ENCODE peak calls at places on chromosomes 12 and 14, in four cellular contexts. K, A, I and L are unnamed samples.

GRCh38 chr14:70926187-70926830 is 19.1 kb downstream of the PCNX1 start:
- DNase-seq in K (no peak), A (no peak), I (no peak), L (no peak)

GRCh38 chr12:25187781-25188180 is 7.2 kb downstream of the DNAI7 start:
- DNase-seq in K (no peak), A (no peak), I (no peak), L (no peak)

GRCh38 chr12:1443421-1444141 is 150.8 kb downstream of the FBXL14 start:
- DNase-seq in K (no peak), A (no peak), I (no peak), L (no peak)

GRCh38 chr14:60349663-60350365 is 100.8 kb downstream of the PPM1A start:
- DNase-seq in K (no peak), A (no peak), I (no peak), L (peak)

GRCh38 chr12:26940820-26941219 is 2.5 kb downstream of the FGFR1OP2 start:
- DNase-seq in K (no peak), A (no peak), I (no peak), L (no peak)

GRCh38 chr12:71865166-71865713 is 25.7 kb downstream of the TBC1D15 start:
- DNase-seq in K (no peak), A (no peak), I (no peak), L (no peak)

GRCh38 chr12:65597527-65597926 is 226.8 kb upstream of the HMGA2 start:
- DNase-seq in K (no peak), A (no peak), I (no peak), L (no peak)

GRCh38 chr12:70691018-70691672 is 53.9 kb upstream of the PTPRB start:
- DNase-seq in K (no peak), A (no peak), I (no peak), L (no peak)

GRCh38 chr14:23153891-23154796 is 29.3 kb downstream of the SLC7A8 start:
- DNase-seq in K (peak), A (peak), I (no peak), L (peak)

GRCh38 chr12:124732275-124733075 is 131.2 kb downstream of the SCARB1 start:
- DNase-seq in K (no peak), A (no peak), I (no peak), L (no peak)

GRCh38 chr14:22978873-22979671 is 3.3 kb downstream of the AJUBA start:
- DNase-seq in K (no peak), A (no peak), I (no peak), L (no peak)

GRCh38 chr14:93915800-93916199 is 11.3 kb upstream of the FAM181A start:
- DNase-seq in K (no peak), A (no peak), I (no peak), L (no peak)

GRCh38 chr14:35858521-35859209 is 32.5 kb downstream of the BRMS1L start:
- DNase-seq in K (no peak), A (no peak), I (no peak), L (no peak)

GRCh38 chr14:68514611-68515194 is 278.2 kb downstream of the ZFP36L1 start:
- DNase-seq in K (no peak), A (no peak), I (no peak), L (no peak)

GRCh38 chr12:94289551-94290312 is 141.4 kb downstream of the PLXNC1 start:
- DNase-seq in K (no peak), A (no peak), I (no peak), L (no peak)

GRCh38 chr12:25253371-25254068 is 2.8 kb upstream of the KRAS start:
- DNase-seq in K (no peak), A (no peak), I (no peak), L (no peak)

GRCh38 chr12:10717410-10717809 is 5.7 kb downstream of the YBX3 start:
- DNase-seq in K (no peak), A (no peak), I (no peak), L (no peak)

GRCh38 chr14:81834308-81834707 is 300.7 kb upstream of the SEL1L start:
- DNase-seq in K (no peak), A (no peak), I (no peak), L (no peak)

GRCh38 chr12:100716949-100717732 is 77.4 kb upstream of the ANO4 start:
- DNase-seq in K (peak), A (no peak), I (no peak), L (no peak)

GRCh38 chr14:104318558-104319488 is 180.4 kb downstream of the KIF26A start:
- DNase-seq in K (peak), A (no peak), I (peak), L (no peak)

GRCh38 chr12:57744194-57744776 is 554 bp upstream of the TSPAN31 start:
- DNase-seq in K (no peak), A (peak), I (peak), L (peak)

GRCh38 chr12:55726911-55727310 is 1.9 kb downstream of the CD63 start:
- DNase-seq in K (no peak), A (no peak), I (no peak), L (no peak)

GRCh38 chr12:2756756-2757155 is 38.0 kb upstream of the FKBP4 start:
- DNase-seq in K (no peak), A (no peak), I (no peak), L (no peak)
- TF ChIP-seq CTCF in K (no peak), A (no peak), I (no peak), L (no peak)

GRCh38 chr12:111202237-111202592 is 166.7 kb downstream of the PHETA1 start:
- DNase-seq in K (no peak), A (no peak), I (no peak), L (no peak)

GRCh38 chr12:111201495-111202236 is 167.2 kb downstream of the PHETA1 start:
- DNase-seq in K (no peak), A (no peak), I (no peak), L (no peak)

GRCh38 chr12:111197545-111197944 is 171.3 kb downstream of the PHETA1 start:
- DNase-seq in K (no peak), A (no peak), I (no peak), L (no peak)

GRCh38 chr12:111203969-111204368 is 164.9 kb downstream of the PHETA1 start:
- DNase-seq in K (no peak), A (no peak), I (no peak), L (no peak)

DNA sequence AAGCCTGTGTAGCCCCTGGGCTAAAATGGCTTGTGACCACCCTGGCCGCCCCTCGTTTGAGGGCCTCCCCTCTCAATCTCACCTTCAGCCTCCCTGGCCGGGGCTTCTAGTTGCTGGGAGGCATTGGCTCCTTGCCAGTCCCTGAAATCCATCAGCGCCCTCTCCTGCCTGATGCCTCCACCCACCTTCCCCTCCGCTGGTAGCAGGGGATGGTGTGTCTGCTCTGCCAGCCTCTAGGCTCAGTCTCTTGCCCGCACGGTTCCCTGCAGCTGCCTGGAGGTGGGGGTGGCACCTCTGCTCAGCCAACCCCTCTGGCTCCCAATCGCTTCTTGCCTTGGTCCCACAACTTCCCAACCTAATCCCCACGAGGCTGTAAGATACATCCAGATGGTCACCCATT is 167.9 kb downstream of the PHETA1 start:
- DNase-seq in K (peak), A (no peak), I (no peak), L (no peak)
- TF ChIP-seq CTCF in K (no peak), A (no peak), I (no peak), L (no peak)

GRCh38 chr12:109713187-109713984 is at the start of gene FAM222A:
- DNase-seq in K (peak), A (peak), I (peak), L (peak)
- TF ChIP-seq CTCF in K (no peak), A (no peak), I (no peak), L (peak)

GRCh38 chr12:120843472-120843871 is 60.7 kb downstream of the SPPL3 start:
- DNase-seq in K (no peak), A (no peak), I (no peak), L (no peak)
- TF ChIP-seq CTCF in K (no peak), A (no peak), I (no peak), L (no peak)

GRCh38 chr14:73058224-73058922 is at the start of gene RBM25:
- DNase-seq in K (peak), A (peak), I (peak), L (peak)
- TF ChIP-seq CTCF in K (no peak), A (no peak), I (no peak), L (no peak)

DNA sequence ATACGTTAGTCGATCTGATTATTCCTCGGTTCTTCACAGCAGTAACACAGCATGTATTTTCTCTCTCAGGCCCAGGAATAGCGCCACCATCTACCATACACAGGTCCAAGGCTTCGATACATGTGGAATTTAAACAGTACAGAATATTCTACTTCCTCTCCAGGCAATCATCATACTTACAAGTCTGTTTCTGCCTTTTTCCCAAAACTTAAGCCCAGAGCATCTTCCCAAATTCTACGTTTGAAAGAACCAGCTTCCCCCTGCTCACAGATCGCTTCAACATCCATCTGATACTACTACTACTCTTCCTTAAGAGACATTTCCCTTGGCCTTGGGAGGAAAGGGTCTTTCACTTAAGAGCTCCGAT is 626 bp downstream of the TXNDC16 start:
- DNase-seq in K (no peak), A (no peak), I (no peak), L (peak)
- TF ChIP-seq CTCF in K (no peak), A (no peak), I (no peak), L (no peak)

DNA sequence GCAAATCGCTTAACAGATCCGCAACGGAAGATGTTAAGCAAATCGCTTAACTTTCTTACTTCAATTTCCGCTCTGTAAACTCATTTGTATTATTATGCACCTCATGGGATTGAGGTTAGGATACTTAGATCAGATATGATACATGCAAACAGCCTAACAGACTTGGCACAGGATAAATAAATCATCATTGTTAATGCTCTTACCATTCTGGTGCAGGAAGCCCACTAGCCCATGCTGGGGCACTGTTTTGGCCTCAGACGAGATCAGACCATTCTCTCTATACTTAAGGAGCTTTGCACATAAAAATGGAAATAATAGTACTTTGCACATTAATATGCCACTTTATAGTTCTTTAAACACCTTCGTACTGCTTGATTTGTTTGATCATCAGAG is 445 bp downstream of the NCAPD2 start:
- DNase-seq in K (no peak), A (no peak), I (no peak), L (no peak)
- TF ChIP-seq CTCF in K (no peak), A (no peak), I (no peak), L (no peak)